ENCODE peak calls at places on chromosomes 13 and 19, in five cellular contexts. Q is NT2/D1, A is GM12878, G is HepG2, S is H1. I is an unnamed sample.

GRCh38 chr19:29662278-29662603 is 3.0 kb upstream of the PLEKHF1 start:
- DNase-seq in A (no peak), Q (no peak), S (no peak), G (no peak), I (no peak)

GRCh38 chr19:53503126-53503525 is 34.8 kb upstream of the ZNF331 start:
- DNase-seq in G (no peak), S (no peak), Q (no peak), A (no peak), I (no peak)

GRCh38 chr13:46521486-46521885 is 31.5 kb upstream of the LRCH1 start:
- DNase-seq in G (no peak), A (no peak), S (no peak), Q (no peak), I (no peak)

GRCh38 chr13:42970824-42971669 is 21.0 kb downstream of the EPSTI1 start:
- DNase-seq in S (no peak), A (no peak), G (peak; percentile 53), Q (peak; percentile 13), I (peak; percentile 53)

GRCh38 chr19:2779121-2779740 is 3.8 kb downstream of the SGTA start:
- DNase-seq in A (no peak), G (no peak), Q (no peak), S (no peak), I (no peak)

GRCh38 chr19:38674388-38675133 is 27.1 kb downstream of the ACTN4 start:
- DNase-seq in A (no peak), G (no peak), S (no peak), Q (no peak), I (no peak)

GRCh38 chr19:9073806-9074205 is 13.1 kb upstream of the OR1M1 start:
- DNase-seq in Q (no peak), G (no peak), S (no peak), A (no peak), I (no peak)

GRCh38 chr13:112455476-112456059 is 79.4 kb downstream of the SPACA7 start:
- DNase-seq in A (no peak), Q (no peak), S (no peak), G (no peak), I (no peak)

GRCh38 chr13:112449545-112449930 is 73.4 kb downstream of the SPACA7 start:
- DNase-seq in Q (no peak), A (no peak), S (no peak), G (no peak), I (no peak)

GRCh38 chr19:534088-534487 is 2.5 kb downstream of the CDC34 start:
- DNase-seq in G (no peak), S (no peak), A (no peak), Q (no peak), I (no peak)

GRCh38 chr13:20182231-20182846 is 10.4 kb downstream of the GJB2 start:
- DNase-seq in G (peak; percentile 63), Q (peak; percentile 57), S (no peak), A (peak; percentile 35), I (peak; percentile 71)

GRCh38 chr19:7789447-7789846 is 26.4 kb downstream of the CLEC4M start:
- DNase-seq in Q (no peak), A (no peak), S (no peak), G (no peak), I (no peak)

DNA sequence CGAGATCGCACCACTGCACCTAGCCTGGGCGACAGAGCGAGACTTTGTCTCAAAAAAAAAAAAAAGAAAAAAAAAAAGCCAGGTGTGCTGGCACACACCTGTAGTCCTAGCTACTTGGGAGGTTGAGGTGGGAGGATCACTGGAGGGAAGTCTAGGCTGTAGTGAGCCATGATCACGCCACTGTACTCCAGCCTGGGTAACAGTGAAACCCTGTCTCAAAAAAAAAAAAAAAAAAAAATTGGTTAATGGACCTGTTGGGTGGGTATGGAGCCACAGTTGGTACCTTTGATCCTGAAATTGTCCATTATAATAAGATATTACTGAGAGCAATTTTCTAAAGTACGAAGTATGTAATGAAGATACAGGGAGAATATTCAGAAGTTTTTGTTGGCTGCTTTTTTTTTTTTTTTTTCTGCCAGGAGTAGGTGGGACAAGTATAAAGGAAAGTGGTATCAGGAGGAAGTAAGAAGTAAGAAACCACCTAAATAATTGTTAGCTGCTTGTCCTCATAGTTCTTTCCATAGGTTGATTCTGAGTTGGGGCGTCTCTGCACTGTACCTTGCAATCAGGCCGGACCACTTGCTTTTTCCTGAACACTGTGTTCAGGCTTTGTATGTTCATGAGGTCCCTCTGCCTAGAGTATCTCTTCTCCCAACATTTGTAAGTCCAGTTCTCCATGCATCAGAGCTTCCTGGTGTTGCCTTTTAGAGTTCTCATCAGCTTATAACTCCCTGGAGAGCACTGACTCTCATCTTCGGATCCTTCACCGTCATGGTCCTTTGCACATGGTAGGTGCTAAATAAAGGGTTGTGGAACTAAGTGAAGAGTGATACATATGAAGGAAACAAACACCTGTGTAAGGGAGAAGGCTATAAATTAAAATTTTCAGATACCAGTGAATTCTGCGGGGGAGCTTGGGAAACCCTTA is 31.7 kb downstream of the ARHGAP35 start:
- DNase-seq in Q (no peak), A (peak; percentile 48), S (no peak), G (no peak), I (no peak)
- TF ChIP-seq SUZ12 in Q (no peak), A (no peak), S (no peak), G (no peak), I (no peak)

GRCh38 chr19:18869781-18870530 is 26.0 kb downstream of the CERS1 start:
- DNase-seq in A (no peak), Q (no peak), S (no peak), G (no peak), I (no peak)
- TF ChIP-seq SUZ12 in A (no peak), Q (no peak), S (no peak), G (no peak), I (no peak)

GRCh38 chr13:101452519-101453485 is at the start of gene ITGBL1:
- DNase-seq in G (no peak), A (no peak), S (no peak), Q (no peak), I (no peak)

GRCh38 chr13:101450749-101451130 is 1.7 kb upstream of the ITGBL1 start:
- DNase-seq in S (no peak), Q (no peak), G (no peak), A (no peak), I (no peak)

GRCh38 chr13:101451641-101452040 is 834 bp upstream of the ITGBL1 start:
- DNase-seq in A (no peak), S (no peak), Q (no peak), G (no peak), I (no peak)

GRCh38 chr13:101449971-101450748 is 2.3 kb upstream of the ITGBL1 start:
- DNase-seq in A (no peak), S (no peak), Q (no peak), G (no peak), I (no peak)

GRCh38 chr13:101447852-101448251 is 4.6 kb upstream of the ITGBL1 start:
- DNase-seq in Q (no peak), S (no peak), G (no peak), A (no peak), I (no peak)
- TF ChIP-seq SUZ12 in Q (no peak), S (no peak), G (no peak), A (no peak), I (no peak)

GRCh38 chr13:90477194-90477593 is 870.3 kb upstream of the MIR17HG start:
- DNase-seq in A (no peak), S (no peak), Q (no peak), G (no peak), I (no peak)
- TF ChIP-seq SUZ12 in A (no peak), S (no peak), Q (no peak), G (no peak), I (no peak)

GRCh38 chr19:42468273-42468796 is 25.6 kb upstream of the CXCL17 start:
- DNase-seq in A (no peak), S (no peak), G (no peak), Q (no peak), I (peak; percentile 54)
- TF ChIP-seq SUZ12 in A (no peak), S (no peak), G (no peak), Q (no peak), I (no peak)

GRCh38 chr13:39777527-39778061 is 122.1 kb downstream of the COG6 start:
- DNase-seq in Q (no peak), A (no peak), S (no peak), G (no peak), I (peak; percentile 10)
- TF ChIP-seq SUZ12 in Q (no peak), A (no peak), S (no peak), G (no peak), I (no peak)

DNA sequence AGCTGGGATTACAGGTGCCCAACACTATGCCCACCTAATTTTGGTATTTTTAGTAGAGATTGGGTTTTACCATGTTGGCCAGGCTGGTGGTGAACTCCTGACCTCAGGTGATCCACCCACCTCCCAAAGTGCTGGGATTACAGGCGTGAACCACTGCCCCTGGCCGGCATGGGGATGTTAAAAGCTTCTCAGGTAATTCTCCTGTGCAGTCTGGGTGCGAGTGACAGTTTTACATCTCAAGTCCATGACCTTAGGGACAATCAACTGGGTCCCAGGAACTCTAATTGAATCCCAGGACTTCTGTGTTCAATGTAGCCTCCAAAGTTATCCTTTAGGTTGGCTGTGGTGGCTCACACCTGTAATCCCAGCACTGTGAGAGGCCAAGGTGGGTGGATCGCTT is 100.1 kb upstream of the TSHZ3 start:
- DNase-seq in S (no peak), G (no peak), A (no peak), Q (no peak), I (no peak)
- TF ChIP-seq SUZ12 in S (no peak), G (no peak), A (no peak), Q (no peak), I (no peak)

GRCh38 chr19:41221514-41222205 is 2.6 kb downstream of the AXL start:
- DNase-seq in G (no peak), S (no peak), A (no peak), Q (no peak), I (no peak)

GRCh38 chr19:41225238-41226052 is 6.4 kb downstream of the AXL start:
- DNase-seq in S (peak; percentile 47), Q (peak; percentile 27), A (no peak), G (peak; percentile 91), I (no peak)

GRCh38 chr19:41222240-41222639 is 3.2 kb downstream of the AXL start:
- DNase-seq in S (no peak), A (no peak), Q (no peak), G (no peak), I (no peak)

GRCh38 chr19:41224632-41225031 is 5.6 kb downstream of the AXL start:
- DNase-seq in S (no peak), Q (no peak), A (no peak), G (no peak), I (no peak)

GRCh38 chr19:41223431-41224234 is 4.6 kb downstream of the AXL start:
- DNase-seq in G (peak; percentile 57), S (peak; percentile 84), A (no peak), Q (peak; percentile 67), I (no peak)
- TF ChIP-seq SUZ12 in G (no peak), S (no peak), A (no peak), Q (no peak), I (no peak)

GRCh38 chr19:39916851-39917396 is 17.5 kb downstream of the FCGBP start:
- DNase-seq in Q (no peak), G (no peak), A (no peak), S (no peak), I (no peak)
- TF ChIP-seq SUZ12 in Q (no peak), G (no peak), A (no peak), S (no peak), I (no peak)

I was measured in HEK293T.